ENCODE peak calls at places on chromosome X, in five cellular contexts. W is NCI-H1436, L is Daoy, Y is GM13977, I is ACHN. X is an unnamed sample.

GRCh38 chrX:8846271-8846670 is 45.1 kb upstream of the FAM9A start:
- DNase-seq in W (no peak), L (no peak), Y (no peak), I (peak), X (no peak)

GRCh38 chrX:105694839-105695238 is 127.5 kb upstream of the NRK start:
- DNase-seq in W (no peak), L (no peak), Y (no peak), I (no peak), X (no peak)

GRCh38 chrX:11781734-11782370 is 23.8 kb downstream of the MSL3 start:
- DNase-seq in W (no peak), L (no peak), Y (no peak), I (no peak), X (no peak)

GRCh38 chrX:72123471-72124185 is 8.1 kb downstream of the RTL5 start:
- DNase-seq in W (no peak), L (no peak), Y (no peak), I (no peak), X (no peak)

GRCh38 chrX:13087322-13088154 is 43.1 kb upstream of the FAM9C start:
- DNase-seq in W (no peak), L (peak), Y (peak), I (no peak), X (peak)

GRCh38 chrX:1511829-1512228 is 25.2 kb downstream of the P2RY8 start:
- DNase-seq in W (no peak), L (no peak), Y (no peak), I (no peak), X (no peak)

GRCh38 chrX:133523094-133523493 is 107.8 kb upstream of the GPC4 start:
- DNase-seq in W (no peak), L (peak), Y (no peak), I (no peak), X (no peak)

GRCh38 chrX:129262912-129263311 is 260.4 kb downstream of the SMARCA1 start:
- DNase-seq in W (no peak), L (no peak), Y (no peak), I (no peak), X (no peak)

GRCh38 chrX:57289089-57289488 is 2.6 kb downstream of the FAAH2 start:
- DNase-seq in W (no peak), L (no peak), Y (no peak), I (no peak), X (no peak)

GRCh38 chrX:37542791-37543190 is 28.7 kb upstream of the LANCL3 start:
- DNase-seq in W (no peak), L (no peak), Y (no peak), I (no peak), X (no peak)

GRCh38 chrX:117839544-117839943 is 277.1 kb downstream of the KLHL13 start:
- DNase-seq in W (no peak), L (no peak), Y (no peak), I (no peak), X (no peak)

GRCh38 chrX:10620121-10620699 is at the start of gene MID1:
- DNase-seq in W (peak), L (peak), Y (no peak), I (peak), X (peak)

GRCh38 chrX:38262715-38263620 is 42.3 kb upstream of the SRPX start:
- DNase-seq in W (no peak), L (no peak), Y (no peak), I (no peak), X (no peak)

GRCh38 chrX:68684291-68684918 is 36.9 kb downstream of the STARD8 start:
- DNase-seq in W (no peak), L (no peak), Y (no peak), I (no peak), X (no peak)

GRCh38 chrX:38117485-38117884 is 103.2 kb downstream of the SRPX start:
- DNase-seq in W (no peak), L (peak), Y (no peak), I (no peak), X (no peak)

GRCh38 chrX:54043696-54044125 is 562 bp downstream of the PHF8 start:
- DNase-seq in W (no peak), L (peak), Y (peak), I (peak), X (no peak)

GRCh38 chrX:42242044-42242443 is 318.7 kb upstream of the CASK start:
- DNase-seq in W (no peak), L (no peak), Y (no peak), I (no peak), X (no peak)

GRCh38 chrX:37685452-37686347 is at the start of gene XK:
- DNase-seq in W (no peak), L (peak), Y (peak), I (peak), X (peak)

GRCh38 chrX:87728459-87728858 is 210.9 kb downstream of the KLHL4 start:
- DNase-seq in W (no peak), L (no peak), Y (no peak), I (no peak), X (no peak)

GRCh38 chrX:63349307-63349706 is 1.8 kb downstream of the SPIN4 start:
- DNase-seq in W (no peak), L (no peak), Y (no peak), I (no peak), X (no peak)

GRCh38 chrX:10326578-10326977 is 169.8 kb downstream of the CLCN4 start:
- DNase-seq in W (no peak), L (peak), Y (no peak), I (peak), X (no peak)

GRCh38 chrX:45126158-45126557 is 74.5 kb downstream of the DIPK2B start:
- DNase-seq in W (no peak), L (no peak), Y (no peak), I (no peak), X (no peak)

GRCh38 chrX:133297284-133297683 is 79.1 kb upstream of the TFDP3 start:
- DNase-seq in W (no peak), L (peak), Y (no peak), I (peak), X (no peak)